ENCODE peak calls at places on chromosomes 12 and 14, in six cellular contexts. C is transverse colon, Z is neuronal stem cell, Y is heart left ventricle, L is right lobe of liver, U is dorsolateral prefrontal cortex. M is an unnamed sample.

GRCh38 chr12:20372326-20373097 is 4.2 kb downstream of the PDE3A start:
- DNase-seq in Z (no peak), Y (no peak), U (no peak), L (no peak), C (no peak), M (no peak)

GRCh38 chr14:55240526-55241178 is 30.6 kb upstream of the FBXO34 start:
- DNase-seq in U (peak; percentile 46), Y (no peak), L (no peak), C (no peak), Z (no peak), M (no peak)

GRCh38 chr14:92677087-92677668 is 71.2 kb downstream of the LGMN start:
- DNase-seq in Y (no peak), L (no peak), U (peak; percentile 37), C (no peak), Z (no peak), M (no peak)

GRCh38 chr12:115771065-115771464 is 506.4 kb downstream of the MED13L start:
- DNase-seq in C (no peak), U (no peak), Z (no peak), Y (no peak), L (no peak), M (peak; percentile 17)

GRCh38 chr14:73736842-73737241 is 22.7 kb upstream of the PNMA1 start:
- DNase-seq in U (peak; percentile 25), L (no peak), C (no peak), Z (no peak), Y (peak; percentile 25), M (no peak)

GRCh38 chr12:13171921-13172859 is 24.3 kb upstream of the EMP1 start:
- DNase-seq in L (peak; percentile 52), Y (no peak), Z (no peak), U (no peak), C (peak; percentile 30), M (no peak)

GRCh38 chr14:22536853-22537338 is 52.1 kb downstream of the DAD1 start:
- DNase-seq in Z (no peak), Y (peak; percentile 70), L (peak; percentile 27), C (peak; percentile 48), U (peak; percentile 77), M (no peak)

GRCh38 chr12:43694879-43695278 is 63.7 kb downstream of the PUS7L start:
- DNase-seq in L (no peak), U (no peak), Z (no peak), C (no peak), Y (no peak), M (no peak)

GRCh38 chr14:81343701-81344100 is 56.4 kb downstream of the STON2 start:
- DNase-seq in C (no peak), Z (no peak), Y (no peak), L (no peak), U (no peak), M (no peak)

GRCh38 chr14:99733551-99734405 is 49.7 kb downstream of the CYP46A1 start:
- DNase-seq in L (peak; percentile 59), Y (peak; percentile 54), Z (no peak), U (peak; percentile 50), C (peak; percentile 29), M (no peak)

GRCh38 chr12:76685246-76685678 is 78.7 kb upstream of the ZDHHC17 start:
- DNase-seq in U (peak; percentile 60), L (no peak), Z (no peak), C (peak; percentile 10), Y (peak; percentile 67), M (peak; percentile 34)

GRCh38 chr12:3533703-3534386 is 42.8 kb downstream of the PRMT8 start:
- DNase-seq in C (peak; percentile 18), L (no peak), Y (peak; percentile 86), Z (no peak), U (no peak), M (peak; percentile 82)

GRCh38 chr14:36971263-36971855 is 201.0 kb downstream of the SLC25A21 start:
- DNase-seq in Z (no peak), U (no peak), C (no peak), Y (no peak), L (no peak), M (no peak)

GRCh38 chr12:96237465-96238077 is 43.4 kb downstream of the ELK3 start:
- DNase-seq in U (no peak), Y (peak; percentile 64), C (peak; percentile 59), Z (no peak), L (no peak), M (peak; percentile 61)

GRCh38 chr12:11805680-11806079 is 156.2 kb downstream of the ETV6 start:
- DNase-seq in L (no peak), U (no peak), Z (no peak), Y (no peak), C (no peak), M (no peak)

GRCh38 chr14:103401223-103402214 is 16.3 kb downstream of the MARK3 start:
- DNase-seq in Y (no peak), C (no peak), Z (no peak), U (no peak), L (no peak), M (peak; percentile 40)

GRCh38 chr12:49410833-49411232 is 43.6 kb downstream of the SPATS2 start:
- DNase-seq in Y (no peak), U (no peak), L (no peak), Z (no peak), C (no peak), M (no peak)

GRCh38 chr12:44029194-44029593 is 193.3 kb downstream of the TMEM117 start:
- DNase-seq in L (no peak), Y (no peak), Z (no peak), C (no peak), U (no peak), M (no peak)

GRCh38 chr14:73757876-73758391 is 43.8 kb upstream of the PNMA1 start:
- DNase-seq in Z (no peak), L (no peak), U (no peak), Y (peak; percentile 36), C (no peak), M (no peak)

GRCh38 chr14:69487226-69487625 is 2.7 kb downstream of the PLEKHD1 start:
- DNase-seq in L (no peak), Y (no peak), U (no peak), C (no peak), Z (peak; percentile 30), M (no peak)

GRCh38 chr14:69485701-69486100 is 1.2 kb downstream of the PLEKHD1 start:
- DNase-seq in U (no peak), Y (no peak), Z (no peak), C (no peak), L (no peak), M (no peak)

GRCh38 chr14:69489495-69489894 is 5.0 kb downstream of the PLEKHD1 start:
- DNase-seq in Z (no peak), Y (no peak), L (no peak), U (no peak), C (no peak), M (no peak)

GRCh38 chr14:69485261-69485660 is 733 bp downstream of the PLEKHD1 start:
- DNase-seq in L (no peak), U (no peak), C (no peak), Z (no peak), Y (no peak), M (no peak)

DNA sequence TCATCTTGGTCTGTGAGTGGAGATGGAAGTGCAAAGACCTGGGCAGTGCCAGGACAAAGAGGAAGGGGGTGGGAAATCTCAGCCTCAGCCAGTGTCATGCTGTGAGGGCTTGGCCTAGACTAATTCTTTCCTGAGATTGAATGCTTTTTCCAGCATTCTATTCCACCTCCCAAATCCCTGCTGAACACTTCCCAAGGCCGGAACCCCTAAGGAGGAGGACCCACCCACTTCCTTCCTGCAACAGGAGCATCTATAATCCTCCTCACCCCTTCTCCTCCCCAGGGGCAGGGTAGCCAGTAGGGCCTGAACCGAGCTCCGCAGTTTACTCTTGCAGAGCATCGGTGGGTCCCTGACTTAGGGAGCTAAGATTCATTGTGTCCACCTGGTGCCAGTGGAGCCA is 3.2 kb downstream of the PLEKHD1 start:
- DNase-seq in Z (no peak), L (no peak), Y (no peak), C (no peak), U (no peak), M (no peak)
- H3K27me3 ChIP-seq in Z (peaks cover 19% of the 10 kb centered on the region), L (no peaks in the 10 kb centered on the region), Y (peaks cover 20% of the 10 kb centered on the region), C (peaks cover 56% of the 10 kb centered on the region), U (peaks cover 27% of the 10 kb centered on the region), M (no peaks in the 10 kb centered on the region)

DNA sequence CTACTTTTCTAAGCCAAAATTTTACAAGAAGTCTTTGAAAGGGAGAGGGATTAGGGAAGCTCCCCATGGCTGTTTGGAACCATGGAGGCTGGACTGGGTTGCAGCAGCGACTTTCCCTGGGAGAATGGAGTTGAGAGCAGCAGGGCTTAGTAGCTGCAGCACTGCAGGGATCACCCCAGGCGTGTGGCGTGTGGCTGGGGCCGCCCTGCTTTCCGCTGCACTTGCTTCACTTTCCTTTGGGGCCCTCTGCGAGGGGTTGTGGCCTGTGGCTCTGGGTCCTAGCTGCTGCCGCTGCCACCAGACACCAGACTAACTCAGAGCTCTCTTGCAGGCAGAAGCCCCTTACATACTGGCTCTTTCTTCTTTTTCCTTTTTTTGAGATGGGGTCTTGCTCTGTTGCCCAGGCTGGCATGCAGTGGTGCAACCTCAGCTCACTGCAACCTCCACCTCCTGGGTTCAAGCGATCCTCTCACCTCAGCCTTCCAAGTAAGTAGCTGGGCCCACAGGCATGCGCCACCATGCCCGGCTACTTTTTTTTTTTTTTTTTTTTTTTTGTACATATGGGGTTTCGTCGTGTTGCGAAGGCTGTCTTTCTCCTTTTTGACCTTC is 25.4 kb downstream of the CCDC62 start:
- DNase-seq in Z (no peak), L (no peak), Y (no peak), U (no peak), C (no peak), M (no peak)
- H3K27me3 ChIP-seq in Z (no peaks in the 10 kb centered on the region), L (no peaks in the 10 kb centered on the region), Y (no peaks in the 10 kb centered on the region), U (no peaks in the 10 kb centered on the region), C (no peaks in the 10 kb centered on the region), M (no peaks in the 10 kb centered on the region)

DNA sequence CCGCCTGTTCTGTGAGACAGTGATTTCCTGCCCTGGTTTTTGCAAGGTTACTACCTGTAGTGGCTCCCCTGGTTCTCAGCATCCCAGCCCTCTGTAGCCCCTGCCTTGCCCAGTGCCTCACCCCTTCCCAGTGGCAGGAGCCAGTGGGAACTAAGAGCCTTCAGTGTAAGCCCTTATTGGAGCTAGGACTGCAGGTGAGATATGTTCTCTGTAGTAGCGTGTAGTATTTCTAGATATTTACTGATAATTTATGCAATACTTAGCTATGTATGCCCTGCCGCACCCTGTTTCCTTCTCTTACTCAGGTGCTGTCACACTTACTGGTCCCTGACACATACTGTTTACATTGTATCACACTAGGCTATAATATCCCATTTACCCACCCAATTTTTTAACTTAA is 3.6 kb downstream of the BMAL2 start:
- DNase-seq in Y (no peak), C (no peak), U (no peak), L (no peak), Z (no peak), M (no peak)
- H3K27me3 ChIP-seq in Y (no peaks in the 10 kb centered on the region), C (peaks cover 20% of the 10 kb centered on the region), U (no peaks in the 10 kb centered on the region), L (no peaks in the 10 kb centered on the region), Z (no peaks in the 10 kb centered on the region), M (no peaks in the 10 kb centered on the region)

DNA sequence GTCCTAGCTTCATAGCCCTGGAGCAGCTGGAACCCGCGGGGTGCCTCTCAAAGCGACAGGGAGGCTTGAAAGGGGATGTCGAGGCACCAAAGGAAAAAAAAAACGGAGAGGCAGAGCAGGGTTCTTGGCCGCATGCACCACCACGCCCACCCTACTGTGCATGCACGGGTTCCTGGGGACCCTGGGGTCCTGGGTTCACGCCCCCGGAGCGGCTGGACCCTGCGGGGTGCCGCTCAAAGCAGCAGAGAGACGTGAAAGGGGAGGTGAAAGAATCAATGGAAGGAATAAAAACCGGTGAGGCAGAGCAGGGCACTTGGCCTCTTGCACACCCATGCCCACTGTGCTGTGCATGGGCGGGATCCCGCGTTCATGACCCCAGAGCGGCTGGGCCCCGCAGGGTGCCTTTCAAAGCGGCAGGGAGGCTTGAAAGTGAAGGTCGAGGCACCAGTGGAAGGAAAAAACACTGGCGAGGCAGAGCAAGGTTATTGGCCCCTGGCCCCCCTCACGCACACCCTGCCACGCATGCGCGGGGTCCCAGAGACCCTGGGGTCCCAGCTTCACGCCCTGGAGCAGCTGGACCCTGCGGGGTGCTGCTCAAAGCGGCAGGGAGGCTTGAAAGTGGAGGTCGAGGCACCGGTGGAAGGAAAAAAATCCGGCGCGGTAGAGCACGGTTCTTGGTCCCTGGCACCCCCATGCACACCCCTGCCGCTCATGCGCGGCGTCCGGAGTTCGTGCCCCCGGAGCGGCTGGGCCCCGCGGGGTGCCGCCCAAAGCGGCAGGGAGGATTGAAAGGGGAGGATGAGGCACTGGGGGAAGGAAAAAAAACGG is 318.5 kb downstream of the ALG10 start:
- DNase-seq in C (no peak), L (no peak), Y (no peak), Z (no peak), U (no peak), M (no peak)
- H3K27me3 ChIP-seq in C (no peaks in the 10 kb centered on the region), L (no peaks in the 10 kb centered on the region), Y (peaks cover 22% of the 10 kb centered on the region), Z (no peaks in the 10 kb centered on the region), U (peaks cover 95% of the 10 kb centered on the region), M (no peaks in the 10 kb centered on the region)